ENCODE peak calls at places on chromosomes 11 and 22, in ten cellular contexts. Y, O, H, A, I, E, M, Q, S and F are unnamed samples.

GRCh38 chr22:23177197-23177596 is 3.1 kb upstream of the BCR start:
- DNase-seq in Y (peak), O (no peak), H (no peak), A (peak), I (no peak), E (no peak), M (no peak), Q (no peak), S (no peak), F (no peak)

GRCh38 chr11:23288001-23288783 is 427.9 kb upstream of the CCDC179 start:
- DNase-seq in Y (no peak), O (no peak), H (no peak), A (no peak), I (no peak), E (no peak), M (no peak), Q (peak), S (no peak), F (peak)

GRCh38 chr11:66976048-66976467 is 954 bp downstream of the C11orf86 start:
- DNase-seq in Y (no peak), O (no peak), H (no peak), A (peak), I (no peak), E (peak), M (no peak), Q (no peak), S (no peak), F (no peak)

GRCh38 chr11:2944953-2945756 is 15.9 kb upstream of the PHLDA2 start:
- DNase-seq in Y (peak), O (peak), H (peak), A (no peak), I (peak), E (peak), M (no peak), Q (peak), S (peak), F (peak)

GRCh38 chr11:88357323-88358039 is 19.9 kb upstream of the CTSC start:
- DNase-seq in Y (no peak), O (no peak), H (no peak), A (peak), I (no peak), E (no peak), M (no peak), Q (peak), S (no peak), F (no peak)

GRCh38 chr11:37449146-37449545 is 851.1 kb upstream of the RAG2 start:
- DNase-seq in Y (no peak), O (peak), H (peak), A (peak), I (no peak), E (no peak), M (no peak), Q (peak), S (no peak), F (no peak)

GRCh38 chr11:76626921-76627391 is 43.6 kb downstream of the LRRC32 start:
- DNase-seq in Y (no peak), O (no peak), H (no peak), A (peak), I (no peak), E (peak), M (no peak), Q (peak), S (no peak), F (peak)

GRCh38 chr11:69652999-69653398 is 12.0 kb downstream of the CCND1 start:
- DNase-seq in Y (no peak), O (no peak), H (peak), A (no peak), I (no peak), E (no peak), M (no peak), Q (no peak), S (no peak), F (no peak)

GRCh38 chr11:507727-508515 is 879 bp upstream of the RNH1 start:
- DNase-seq in Y (no peak), O (no peak), H (no peak), A (no peak), I (peak), E (no peak), M (no peak), Q (no peak), S (peak), F (no peak)

GRCh38 chr22:27810566-27810965 is 9.0 kb upstream of the MN1 start:
- DNase-seq in Y (peak), O (peak), H (peak), A (no peak), I (peak), E (peak), M (no peak), Q (peak), S (peak), F (no peak)

GRCh38 chr22:50014655-50015401 is 2.3 kb upstream of the IL17REL start:
- DNase-seq in Y (no peak), O (no peak), H (no peak), A (no peak), I (no peak), E (peak), M (no peak), Q (no peak), S (peak), F (no peak)

GRCh38 chr11:329886-330253 is 9.2 kb upstream of the IFITM3 start:
- DNase-seq in Y (no peak), O (no peak), H (peak), A (no peak), I (no peak), E (no peak), M (no peak), Q (no peak), S (peak), F (no peak)

GRCh38 chr11:72098741-72099140 is 4.4 kb downstream of the LAMTOR1 start:
- DNase-seq in Y (no peak), O (no peak), H (no peak), A (no peak), I (no peak), E (no peak), M (no peak), Q (no peak), S (no peak), F (no peak)

GRCh38 chr22:44107341-44107740 is 73.4 kb upstream of the PARVG start:
- DNase-seq in Y (no peak), O (no peak), H (no peak), A (no peak), I (no peak), E (no peak), M (no peak), Q (no peak), S (no peak), F (no peak)

GRCh38 chr11:69178819-69179482 is 23.2 kb downstream of the SMIM38 start:
- DNase-seq in Y (peak), O (no peak), H (no peak), A (no peak), I (no peak), E (no peak), M (no peak), Q (no peak), S (no peak), F (no peak)

GRCh38 chr11:14980854-14981253 is 8.7 kb upstream of the CALCA start:
- DNase-seq in Y (no peak), O (no peak), H (no peak), A (no peak), I (no peak), E (no peak), M (no peak), Q (peak), S (no peak), F (no peak)

GRCh38 chr22:23778576-23778900 is 5.9 kb downstream of the MMP11 start:
- DNase-seq in Y (no peak), O (no peak), H (no peak), A (no peak), I (no peak), E (no peak), M (no peak), Q (no peak), S (no peak), F (no peak)

GRCh38 chr22:20887375-20887774 is 28.6 kb downstream of the SNAP29 start:
- DNase-seq in Y (no peak), O (no peak), H (no peak), A (no peak), I (no peak), E (no peak), M (no peak), Q (peak), S (no peak), F (no peak)

GRCh38 chr22:36197601-36198146 is 3.9 kb downstream of the APOL4 start:
- DNase-seq in Y (no peak), O (peak), H (no peak), A (peak), I (no peak), E (no peak), M (no peak), Q (no peak), S (peak), F (no peak)

GRCh38 chr22:20571531-20572007 is 64.2 kb downstream of the MED15 start:
- DNase-seq in Y (peak), O (no peak), H (no peak), A (peak), I (no peak), E (peak), M (no peak), Q (no peak), S (no peak), F (peak)

GRCh38 chr11:36452987-36453386 is 57.1 kb downstream of the TRAF6 start:
- DNase-seq in Y (no peak), O (no peak), H (no peak), A (peak), I (no peak), E (no peak), M (no peak), Q (no peak), S (no peak), F (no peak)

GRCh38 chr11:2467695-2468055 is 22.9 kb downstream of the KCNQ1 start:
- DNase-seq in Y (no peak), O (no peak), H (no peak), A (no peak), I (no peak), E (no peak), M (no peak), Q (no peak), S (no peak), F (peak)

GRCh38 chr11:111735262-111736116 is 30.7 kb downstream of the PPP2R1B start:
- DNase-seq in Y (peak), O (peak), H (peak), A (no peak), I (peak), E (peak), M (no peak), Q (peak), S (peak), F (peak)

GRCh38 chr22:36385491-36386350 is 2.0 kb downstream of the MYH9 start:
- DNase-seq in Y (peak), O (no peak), H (peak), A (peak), I (no peak), E (peak), M (no peak), Q (no peak), S (no peak), F (peak)

GRCh38 chr11:15016200-15016599 is 44.0 kb upstream of the CALCA start:
- DNase-seq in Y (no peak), O (no peak), H (no peak), A (no peak), I (no peak), E (no peak), M (no peak), Q (no peak), S (no peak), F (no peak)

GRCh38 chr11:2263724-2264360 is 6.5 kb downstream of the ASCL2 start:
- DNase-seq in Y (no peak), O (no peak), H (no peak), A (no peak), I (no peak), E (no peak), M (no peak), Q (no peak), S (no peak), F (no peak)

GRCh38 chr22:35070451-35071093 is 4.6 kb downstream of the ISX start:
- DNase-seq in Y (no peak), O (no peak), H (no peak), A (no peak), I (no peak), E (peak), M (no peak), Q (no peak), S (no peak), F (no peak)

GRCh38 chr11:70381872-70382842 is 16.2 kb upstream of the CTTN start:
- DNase-seq in Y (no peak), O (no peak), H (no peak), A (no peak), I (no peak), E (no peak), M (no peak), Q (peak), S (no peak), F (no peak)

GRCh38 chr11:113148652-113149051 is 165.7 kb upstream of the TTC12 start:
- DNase-seq in Y (no peak), O (no peak), H (no peak), A (no peak), I (no peak), E (no peak), M (no peak), Q (no peak), S (no peak), F (no peak)

GRCh38 chr22:17738386-17739128 is 35.7 kb downstream of the BID start:
- DNase-seq in Y (no peak), O (no peak), H (no peak), A (no peak), I (no peak), E (no peak), M (no peak), Q (no peak), S (no peak), F (no peak)

GRCh38 chr22:36435516-36436415 is 45.7 kb downstream of the TXN2 start:
- DNase-seq in Y (peak), O (no peak), H (peak), A (no peak), I (no peak), E (peak), M (no peak), Q (no peak), S (no peak), F (no peak)

GRCh38 chr22:33210129-33210784 is 152.1 kb upstream of the SYN3 start:
- DNase-seq in Y (peak), O (no peak), H (peak), A (peak), I (no peak), E (peak), M (no peak), Q (peak), S (no peak), F (peak)
- H3K4me3 ChIP-seq in Y (no peak), O (no peak), H (no peak), A (no peak), I (no peak), E (no peak), M (no peak), Q (no peak), S (no peak), F (no peak)

GRCh38 chr22:22099194-22099486 is 116.6 kb upstream of the TOP3B start:
- DNase-seq in Y (no peak), O (no peak), H (no peak), A (no peak), I (no peak), E (peak), M (no peak), Q (no peak), S (no peak), F (no peak)

GRCh38 chr22:22097727-22098228 is 115.2 kb upstream of the TOP3B start:
- DNase-seq in Y (no peak), O (no peak), H (no peak), A (no peak), I (no peak), E (no peak), M (no peak), Q (no peak), S (no peak), F (no peak)

GRCh38 chr22:22098457-22099193 is 116.0 kb upstream of the TOP3B start:
- DNase-seq in Y (no peak), O (no peak), H (no peak), A (no peak), I (no peak), E (no peak), M (no peak), Q (no peak), S (no peak), F (no peak)

GRCh38 chr22:22103078-22103593 is 120.5 kb upstream of the TOP3B start:
- DNase-seq in Y (no peak), O (no peak), H (no peak), A (peak), I (no peak), E (no peak), M (peak), Q (no peak), S (no peak), F (no peak)

GRCh38 chr22:22099833-22100812 is 117.5 kb upstream of the TOP3B start:
- DNase-seq in Y (no peak), O (no peak), H (no peak), A (peak), I (no peak), E (no peak), M (peak), Q (peak), S (no peak), F (no peak)
- TF ChIP-seq CTCF in Y (no peak), O (no peak), H (no peak), A (peak), I (no peak), E (peak), M (peak), Q (peak), S (no peak), F (no peak)

GRCh38 chr11:65422104-65422632 is 430 bp upstream of the NEAT1 start:
- DNase-seq in Y (peak), O (peak), H (peak), A (peak), I (peak), E (peak), M (peak), Q (peak), S (peak), F (peak)

GRCh38 chr11:65422633-65423515 is at the start of gene NEAT1:
- DNase-seq in Y (peak), O (peak), H (peak), A (peak), I (peak), E (peak), M (peak), Q (peak), S (peak), F (peak)

GRCh38 chr11:65420506-65421203 is 1.9 kb upstream of the NEAT1 start:
- DNase-seq in Y (peak), O (no peak), H (no peak), A (no peak), I (no peak), E (peak), M (no peak), Q (no peak), S (peak), F (peak)

GRCh38 chr11:65419773-65420481 is 2.7 kb upstream of the NEAT1 start:
- DNase-seq in Y (peak), O (peak), H (peak), A (peak), I (peak), E (peak), M (peak), Q (peak), S (peak), F (peak)

DNA sequence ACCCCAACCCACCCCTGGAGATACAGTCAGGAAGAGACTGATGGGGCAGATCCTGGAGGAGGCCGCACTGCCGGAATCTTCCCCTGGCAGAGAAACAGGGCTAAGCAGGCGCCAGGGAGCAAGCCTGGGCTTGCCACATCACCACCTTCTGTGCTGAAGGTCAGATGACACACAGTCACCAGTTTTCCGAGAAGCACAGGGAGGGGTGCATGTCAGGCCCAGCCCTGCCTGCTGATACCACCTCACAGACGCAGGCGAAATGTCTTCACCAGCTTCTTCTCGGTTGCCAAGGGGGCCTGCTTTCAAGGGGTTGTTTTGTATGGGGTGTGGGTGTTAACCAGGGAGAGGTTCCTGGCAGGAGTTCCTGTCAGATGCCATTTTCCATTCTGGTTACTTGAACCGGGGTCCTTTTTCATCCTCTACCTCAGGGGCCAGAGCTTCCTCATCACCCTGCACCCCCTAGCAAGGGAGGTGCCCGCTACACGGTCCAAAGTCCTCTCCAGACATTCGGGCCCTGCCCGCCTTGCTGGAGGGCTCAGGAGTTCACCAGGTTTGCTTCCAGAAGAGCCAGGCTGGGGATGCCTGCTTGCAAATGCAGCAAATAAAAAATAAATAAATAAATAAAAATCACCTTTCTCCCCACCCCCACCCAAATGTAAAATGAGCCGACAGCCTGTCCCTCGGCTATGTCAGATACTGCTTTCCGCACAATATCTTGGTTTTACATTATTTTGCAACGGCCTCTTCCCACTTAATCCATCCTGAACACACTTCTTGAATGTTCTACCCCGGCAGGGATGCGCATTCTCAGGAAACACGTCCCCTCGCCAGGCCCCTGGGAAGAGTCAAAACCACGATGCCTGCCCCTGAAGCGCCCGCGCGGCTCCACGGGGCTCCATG is 1.1 kb upstream of the NEAT1 start:
- DNase-seq in Y (peak), O (peak), H (peak), A (peak), I (peak), E (peak), M (peak), Q (peak), S (peak), F (peak)
- TF ChIP-seq POLR2A in Y (no peak), O (peak), H (peak), A (peak), I (peak), E (peak), M (no peak), Q (peak), S (peak), F (peak)

DNA sequence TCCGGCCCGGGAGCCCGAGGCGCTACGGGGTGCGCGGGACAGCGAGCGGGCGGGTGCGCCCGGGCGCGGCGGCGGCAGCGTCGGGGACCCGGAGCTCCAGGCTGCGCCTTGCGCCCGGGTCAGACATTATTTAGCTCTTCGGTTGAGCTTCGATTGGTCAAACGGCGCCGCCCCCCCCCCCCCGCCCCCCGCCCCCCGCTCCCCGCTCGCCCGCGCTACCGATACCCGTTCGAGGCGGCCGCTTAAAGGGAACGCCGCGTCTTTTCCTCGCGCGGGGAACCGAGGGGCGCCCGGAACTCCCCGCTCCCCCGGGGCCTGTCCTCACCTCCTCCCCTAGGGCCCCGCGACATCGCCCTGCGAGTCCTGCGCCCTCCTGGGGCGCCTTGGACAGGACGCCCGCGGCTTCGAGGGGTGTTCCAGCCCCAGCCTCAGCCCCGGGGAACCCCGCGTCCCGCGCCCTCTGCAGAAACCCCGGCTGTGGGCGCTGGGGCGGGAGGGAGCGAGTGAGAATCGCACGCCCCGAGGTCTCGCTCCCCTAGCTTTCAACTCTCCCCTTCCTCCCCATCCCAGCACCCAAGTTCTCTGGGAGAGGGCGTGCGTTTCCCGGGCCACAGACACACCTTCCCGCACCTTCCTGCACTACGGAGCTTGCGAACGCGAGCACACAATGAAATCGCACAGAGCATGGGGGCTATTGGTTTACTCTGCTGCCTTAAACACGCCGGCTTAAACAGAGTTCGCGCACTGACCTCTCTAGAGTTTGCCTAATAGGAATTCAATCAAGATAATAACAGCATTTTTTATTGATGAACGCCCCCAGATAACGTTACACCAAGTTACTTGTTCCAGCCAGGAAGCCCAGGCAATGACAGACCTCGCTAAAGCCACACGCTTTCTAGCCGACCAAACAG is at the start of gene BDNF:
- DNase-seq in Y (peak), O (no peak), H (no peak), A (no peak), I (no peak), E (no peak), M (no peak), Q (peak), S (no peak), F (no peak)
- H3K4me3 ChIP-seq in Y (peak), O (peak), H (peak), A (no peak), I (peak), E (peak), M (peak), Q (peak), S (peak), F (peak)